ENCODE peak calls at places on chromosomes 16 and 17, in six cellular contexts. S, M, I, R, G and L are unnamed samples. For H3K27me3, the result is how much of the 10 kb centered on the place peaks cover.

GRCh38 chr17:28878981-28879380 is 18.6 kb downstream of the FLOT2 start:
- DNase-seq in S (no peak), I (peak), M (no peak), R (no peak), G (peak), L (peak)

GRCh38 chr16:22898131-22898530 is 84.2 kb downstream of the HS3ST2 start:
- DNase-seq in G (no peak), R (no peak), M (no peak), I (no peak), S (no peak), L (no peak)

GRCh38 chr17:33973491-33973890 is 281.6 kb upstream of the CCL2 start:
- DNase-seq in S (no peak), G (no peak), I (no peak), M (no peak), R (no peak), L (no peak)

GRCh38 chr16:82699711-82700495 is 73.1 kb downstream of the CDH13 start:
- DNase-seq in S (no peak), M (peak), R (no peak), I (peak), G (no peak), L (peak)

GRCh38 chr17:73030995-73031394 is 61.5 kb downstream of the SLC39A11 start:
- DNase-seq in S (no peak), M (no peak), I (no peak), G (no peak), R (no peak), L (no peak)

GRCh38 chr16:29807426-29808218 is 1.3 kb downstream of the MAZ start:
- DNase-seq in S (peak), M (peak), I (peak), R (peak), G (peak), L (peak)

GRCh38 chr17:39704821-39705551 is 5.1 kb downstream of the ERBB2 start:
- DNase-seq in G (no peak), I (no peak), M (no peak), S (no peak), R (no peak), L (no peak)

GRCh38 chr17:7842380-7842949 is 8.4 kb downstream of the KDM6B start:
- DNase-seq in I (peak), G (no peak), R (peak), M (peak), S (peak), L (peak)

GRCh38 chr16:31702796-31703195 is 170.8 kb upstream of the ZNF267 start:
- DNase-seq in I (no peak), M (no peak), G (no peak), R (no peak), S (no peak), L (no peak)

GRCh38 chr17:33749171-33749570 is 456.1 kb upstream of the ASIC2 start:
- DNase-seq in M (no peak), R (no peak), I (no peak), S (no peak), G (no peak), L (no peak)

GRCh38 chr16:527015-527903 is at the start of gene CAPN15:
- DNase-seq in S (peak), M (peak), R (peak), G (peak), I (peak), L (peak)

GRCh38 chr16:25823891-25824290 is 132.1 kb downstream of the HS3ST4 start:
- DNase-seq in I (no peak), R (no peak), S (no peak), M (no peak), G (no peak), L (peak)

GRCh38 chr16:87424260-87424659 is 32.1 kb downstream of the MAP1LC3B start:
- DNase-seq in I (no peak), S (no peak), R (no peak), M (no peak), G (no peak), L (no peak)
- H3K4me3 ChIP-seq in I (no peak), S (no peak), R (no peak), M (no peak), G (no peak), L (no peak)

GRCh38 chr16:73176577-73177013 is 128.7 kb upstream of the ZFHX3 start:
- DNase-seq in R (peak), I (peak), G (peak), M (no peak), S (no peak), L (peak)
- TF ChIP-seq CTCF in R (peak), I (no peak), G (peak), M (peak), S (no peak), L (peak)

GRCh38 chr16:68681038-68681437 is 35.9 kb downstream of the CDH3 start:
- DNase-seq in M (no peak), S (no peak), G (no peak), R (no peak), I (no peak), L (no peak)
- H3K27me3 ChIP-seq in M (under half), S (under half), G (under half), R (under half), I (under half), L (under half)

GRCh38 chr16:68246671-68247070 is 1.5 kb downstream of the PLA2G15 start:
- DNase-seq in S (no peak), M (peak), I (no peak), R (no peak), G (no peak), L (no peak)
- H3K4me3 ChIP-seq in S (no peak), M (peak), I (no peak), R (peak), G (peak), L (no peak)

GRCh38 chr16:51134876-51135275 is 16.2 kb downstream of the SALL1 start:
- DNase-seq in S (no peak), I (no peak), M (no peak), G (no peak), R (no peak), L (no peak)
- TF ChIP-seq CTCF in S (no peak), I (no peak), M (no peak), G (no peak), R (no peak), L (no peak)